ENCODE peak calls at places on chromosomes 5 and 9, in eight cellular contexts. N is hepatic stellate cell; O is aorta; W is CD8-positive, alpha-beta T cell; E is activated effector memory CD4-positive, alpha-beta T cell treated with Interleukin-2 at 50 U/mL for 16 hours; A is left cardiac atrium; I is caudate nucleus; Z is activated CD4-positive, alpha-beta T cell treated with anti-CD3 and anti-CD28 coated beads, Interleukin-2, amount 50 U/mL, for 1 hour. P is an unnamed sample.
A peak's percentile ranks its signal among the peaks of the same experiment; 100 is the strongest.

GRCh38 chr9:106830527-106831140 is 32.3 kb upstream of the ZNF462 start:
- DNase-seq in N (no peak), A (no peak), E (no peak), W (no peak), O (no peak), I (no peak), Z (no peak), P (no peak)

GRCh38 chr9:123871781-123872180 is 58.1 kb downstream of the DENND1A start:
- DNase-seq in E (no peak), N (no peak), I (no peak), W (no peak), O (no peak), A (no peak), Z (no peak), P (no peak)

GRCh38 chr5:112862085-112862484 is 998 bp downstream of the SRP19 start:
- DNase-seq in W (no peak), N (no peak), E (no peak), I (no peak), Z (no peak), A (no peak), O (no peak), P (no peak)

GRCh38 chr5:127396490-127397155 is 106.0 kb downstream of the MEGF10 start:
- DNase-seq in I (no peak), O (no peak), Z (no peak), W (no peak), N (no peak), A (no peak), E (no peak), P (no peak)

GRCh38 chr9:134993996-134994720 is 76.4 kb upstream of the FCN1 start:
- DNase-seq in I (no peak), N (no peak), W (no peak), O (peak; percentile 67), A (no peak), Z (no peak), E (no peak), P (no peak)

GRCh38 chr9:27445057-27445990 is 78.8 kb upstream of the IFNK start:
- DNase-seq in E (no peak), A (no peak), Z (no peak), I (no peak), N (no peak), O (no peak), W (no peak), P (no peak)

GRCh38 chr9:135165756-135166519 is 78.5 kb downstream of the OLFM1 start:
- DNase-seq in Z (no peak), A (no peak), W (no peak), I (no peak), N (no peak), E (no peak), O (no peak), P (no peak)

GRCh38 chr5:13943691-13944090 is 797 bp downstream of the DNAH5 start:
- DNase-seq in O (no peak), Z (no peak), E (no peak), W (no peak), N (no peak), A (no peak), I (no peak), P (no peak)

GRCh38 chr5:94791787-94792186 is 173.3 kb downstream of the SLF1 start:
- DNase-seq in A (no peak), W (no peak), I (no peak), E (no peak), Z (no peak), O (no peak), N (no peak), P (no peak)

GRCh38 chr5:74433255-74434123 is 207.0 kb downstream of the ENC1 start:
- DNase-seq in E (no peak), Z (no peak), N (peak; percentile 20), I (no peak), A (peak; percentile 41), O (no peak), W (no peak), P (no peak)

GRCh38 chr5:178256746-178257145 is 24.1 kb upstream of the PHYKPL start:
- DNase-seq in I (no peak), W (no peak), E (no peak), O (no peak), Z (no peak), N (no peak), A (no peak), P (no peak)

GRCh38 chr5:24110019-24110615 is 534.7 kb downstream of the CDH10 start:
- DNase-seq in A (no peak), Z (no peak), E (no peak), O (no peak), N (peak; percentile 3), I (no peak), W (no peak), P (no peak)

GRCh38 chr5:72066658-72067057 is 40.6 kb upstream of the MAP1B start:
- DNase-seq in E (no peak), O (no peak), A (no peak), Z (no peak), W (no peak), N (peak; percentile 56), I (no peak), P (no peak)

GRCh38 chr5:138504799-138505198 is 38.2 kb downstream of the ETF1 start:
- DNase-seq in W (no peak), I (no peak), A (no peak), O (no peak), E (no peak), N (no peak), Z (no peak), P (no peak)

GRCh38 chr9:74838351-74838750 is 49.4 kb downstream of the TRPM6 start:
- DNase-seq in E (no peak), I (no peak), N (no peak), Z (no peak), W (no peak), O (no peak), A (no peak), P (no peak)

GRCh38 chr5:24491482-24491881 is 153.3 kb downstream of the CDH10 start:
- DNase-seq in A (no peak), I (no peak), W (no peak), O (no peak), Z (no peak), N (no peak), E (no peak), P (no peak)

GRCh38 chr9:76662476-76663281 is 101.6 kb upstream of the PCA3 start:
- DNase-seq in A (no peak), E (no peak), Z (no peak), N (no peak), I (no peak), W (no peak), O (no peak), P (no peak)